ENCODE peak calls at places on chromosomes 3 and 15, in ten cellular contexts. B is body of pancreas; I is Peyer's patch; E is fibroblast of lung; Y is hepatocyte; F is ovary; R is astrocyte; L is CD8-positive, alpha-beta T cell; V is colonic mucosa; X is IMR-90. N is an unnamed sample. For H3K4me1, the result is how much of the 10 kb centered on the place peaks cover.

GRCh38 chr3:188486126-188486525 is 332.2 kb downstream of the LPP start:
- DNase-seq in B (no peak), I (no peak), E (no peak), Y (no peak), F (no peak), R (peak), L (no peak), V (no peak), X (peak), N (no peak)

GRCh38 chr3:50254577-50255250 is 14.2 kb upstream of the SEMA3B start:
- DNase-seq in B (no peak), I (no peak), E (peak), Y (no peak), F (no peak), R (no peak), L (no peak), V (no peak), X (no peak), N (peak)

GRCh38 chr3:141894524-141895176 is 18.2 kb downstream of the ATP1B3 start:
- DNase-seq in B (no peak), I (no peak), E (peak), Y (peak), F (no peak), R (peak), L (no peak), V (no peak), X (peak), N (no peak)

GRCh38 chr3:117131259-117131658 is 421.7 kb downstream of the TUSC7 start:
- DNase-seq in B (no peak), I (peak), E (no peak), Y (peak), F (no peak), R (no peak), L (no peak), V (peak), X (no peak), N (no peak)

GRCh38 chr3:71857926-71858325 is 73.0 kb upstream of the PROK2 start:
- DNase-seq in B (no peak), I (no peak), E (no peak), Y (no peak), F (no peak), R (no peak), L (no peak), V (no peak), X (no peak), N (no peak)

GRCh38 chr3:12325594-12326295 is 36.9 kb downstream of the PPARG start:
- DNase-seq in B (no peak), I (no peak), E (peak), Y (no peak), F (no peak), R (no peak), L (no peak), V (no peak), X (peak), N (no peak)

GRCh38 chr3:184428561-184429175 is 48.8 kb downstream of the CHRD start:
- DNase-seq in B (no peak), I (no peak), E (no peak), Y (no peak), F (no peak), R (peak), L (no peak), V (no peak), X (no peak), N (no peak)

GRCh38 chr3:23248594-23249131 is 45.5 kb downstream of the UBE2E2 start:
- DNase-seq in B (no peak), I (no peak), E (no peak), Y (no peak), F (no peak), R (no peak), L (no peak), V (no peak), X (no peak), N (no peak)

GRCh38 chr3:160577551-160578195 is 12.3 kb upstream of the KPNA4 start:
- DNase-seq in B (peak), I (no peak), E (peak), Y (no peak), F (no peak), R (peak), L (no peak), V (no peak), X (peak), N (no peak)
- TF ChIP-seq CTCF in B (peak), I (no peak), E (no peak), Y (peak), F (no peak), R (peak), L (no peak), V (no peak), X (peak), N (no peak)

GRCh38 chr15:64452988-64453688 is 7.2 kb upstream of the ZNF609 start:
- DNase-seq in B (peak), I (no peak), E (peak), Y (no peak), F (peak), R (peak), L (no peak), V (no peak), X (peak), N (peak)

GRCh38 chr15:64453689-64454037 is 6.7 kb upstream of the ZNF609 start:
- DNase-seq in B (no peak), I (no peak), E (peak), Y (no peak), F (no peak), R (no peak), L (no peak), V (no peak), X (no peak), N (no peak)

GRCh38 chr15:64454282-64454681 is 6.1 kb upstream of the ZNF609 start:
- DNase-seq in B (no peak), I (no peak), E (no peak), Y (no peak), F (no peak), R (no peak), L (no peak), V (no peak), X (no peak), N (no peak)

GRCh38 chr15:64456634-64457108 is 3.7 kb upstream of the ZNF609 start:
- DNase-seq in B (no peak), I (no peak), E (peak), Y (peak), F (no peak), R (peak), L (no peak), V (no peak), X (peak), N (no peak)

DNA sequence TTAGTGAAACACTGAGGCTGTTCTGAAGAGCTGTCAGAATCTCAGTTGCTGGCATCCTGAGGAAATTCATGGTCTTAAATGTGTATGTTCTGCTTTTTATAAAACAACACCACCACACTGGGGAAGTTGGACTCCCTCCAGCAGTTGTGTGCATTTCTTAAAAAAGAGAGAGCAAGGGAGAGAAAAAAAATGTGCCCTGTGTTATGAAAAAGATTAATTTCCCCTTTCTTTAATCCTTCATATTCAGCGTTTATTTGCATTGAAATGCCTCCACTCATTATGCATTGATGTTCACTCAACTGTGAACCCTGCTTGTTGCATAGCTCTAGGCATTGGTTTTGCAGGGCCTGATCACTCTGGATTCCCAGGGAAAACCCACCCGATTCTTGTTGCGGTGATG is 4.4 kb upstream of the ZNF609 start:
- DNase-seq in B (no peak), I (no peak), E (peak), Y (no peak), F (no peak), R (no peak), L (no peak), V (peak), X (no peak), N (no peak)
- H3K27ac ChIP-seq in B (peak), I (no peak), E (no peak), Y (peak), F (peak), R (no peak), L (no peak), V (no peak), X (no peak), N (no peak)

GRCh38 chr3:129558076-129558771 is 15.2 kb downstream of the H1-8 start:
- DNase-seq in B (no peak), I (no peak), E (no peak), Y (no peak), F (no peak), R (peak), L (no peak), V (no peak), X (peak), N (no peak)
- H3K4me1 ChIP-seq in B (under half), I (under half), E (under half), Y (half or more), F (under half), R (under half), L (under half), V (under half), X (under half), N (under half)

GRCh38 chr15:55775316-55775715 is 32.4 kb upstream of the PRTG start:
- DNase-seq in B (no peak), I (no peak), E (no peak), Y (peak), F (no peak), R (no peak), L (no peak), V (no peak), X (no peak), N (no peak)

GRCh38 chr15:55782901-55783300 is 39.9 kb upstream of the PRTG start:
- DNase-seq in B (no peak), I (no peak), E (no peak), Y (no peak), F (no peak), R (no peak), L (no peak), V (no peak), X (no peak), N (no peak)

GRCh38 chr15:55778932-55779331 is 36.0 kb upstream of the PRTG start:
- DNase-seq in B (no peak), I (no peak), E (no peak), Y (no peak), F (no peak), R (no peak), L (no peak), V (no peak), X (no peak), N (no peak)

GRCh38 chr15:55784284-55784683 is 41.3 kb upstream of the PRTG start:
- DNase-seq in B (no peak), I (no peak), E (no peak), Y (no peak), F (no peak), R (peak), L (no peak), V (no peak), X (no peak), N (no peak)

GRCh38 chr15:55780292-55780691 is 37.3 kb upstream of the PRTG start:
- DNase-seq in B (no peak), I (no peak), E (no peak), Y (no peak), F (no peak), R (no peak), L (no peak), V (no peak), X (no peak), N (no peak)
- TF ChIP-seq CTCF in B (no peak), I (no peak), E (no peak), Y (no peak), F (no peak), R (no peak), L (no peak), V (no peak), X (no peak), N (no peak)

N was measured in ascending aorta.